ENCODE peak calls at places on chromosomes 16 and 17, in nine cellular contexts. One of them, this sample, is unnamed.

GRCh38 chr17:17062356-17062755 is 20.1 kb downstream of the MPRIP start:
- DNase-seq in sigmoid colon: peak; percentile 45
- DNase-seq in HCT116: no peak
- DNase-seq in upper lobe of left lung: no peak
- DNase-seq in HepG2: no peak
- DNase-seq in GM12891: no peak
- DNase-seq in transverse colon: no peak
- DNase-seq in HL-60: no peak
- DNase-seq in suprapubic skin: peak; percentile 51
- DNase-seq in this sample: peak; percentile 56

GRCh38 chr16:30893744-30894539 is at the start of gene BCL7C:
- DNase-seq in transverse colon: peak; percentile 95
- DNase-seq in suprapubic skin: peak; percentile 92
- DNase-seq in sigmoid colon: peak; percentile 95
- DNase-seq in upper lobe of left lung: peak; percentile 99
- DNase-seq in HepG2: peak; percentile 90
- DNase-seq in GM12891: peak; percentile 85
- DNase-seq in HL-60: peak; percentile 84
- DNase-seq in HCT116: peak; percentile 65
- DNase-seq in this sample: peak; percentile 98

GRCh38 chr17:14461131-14461530 is 160.2 kb downstream of the HS3ST3B1 start:
- DNase-seq in sigmoid colon: no peak
- DNase-seq in HCT116: no peak
- DNase-seq in HL-60: no peak
- DNase-seq in transverse colon: no peak
- DNase-seq in suprapubic skin: no peak
- DNase-seq in HepG2: no peak
- DNase-seq in GM12891: no peak
- DNase-seq in upper lobe of left lung: no peak
- DNase-seq in this sample: no peak

GRCh38 chr17:12909046-12909445 is 108.8 kb downstream of the ELAC2 start:
- DNase-seq in transverse colon: no peak
- DNase-seq in HepG2: no peak
- DNase-seq in GM12891: no peak
- DNase-seq in suprapubic skin: no peak
- DNase-seq in upper lobe of left lung: no peak
- DNase-seq in HL-60: no peak
- DNase-seq in HCT116: no peak
- DNase-seq in sigmoid colon: no peak
- DNase-seq in this sample: no peak

GRCh38 chr16:65121870-65122723 is at the start of gene CDH11:
- DNase-seq in HCT116: no peak
- DNase-seq in transverse colon: peak; percentile 38
- DNase-seq in HL-60: no peak
- DNase-seq in GM12891: no peak
- DNase-seq in suprapubic skin: peak; percentile 73
- DNase-seq in upper lobe of left lung: peak; percentile 90
- DNase-seq in sigmoid colon: peak; percentile 78
- DNase-seq in HepG2: no peak
- DNase-seq in this sample: peak; percentile 85

GRCh38 chr17:410674-411401 is 58.2 kb upstream of the RPH3AL start:
- DNase-seq in upper lobe of left lung: no peak
- DNase-seq in HL-60: no peak
- DNase-seq in HCT116: no peak
- DNase-seq in HepG2: no peak
- DNase-seq in transverse colon: peak; percentile 30
- DNase-seq in suprapubic skin: peak; percentile 72
- DNase-seq in sigmoid colon: no peak
- DNase-seq in GM12891: no peak
- DNase-seq in this sample: peak; percentile 80

GRCh38 chr16:8996891-8997290 is 33.2 kb upstream of the USP7 start:
- DNase-seq in suprapubic skin: no peak
- DNase-seq in sigmoid colon: no peak
- DNase-seq in transverse colon: no peak
- DNase-seq in HCT116: peak; percentile 22
- DNase-seq in HL-60: no peak
- DNase-seq in GM12891: no peak
- DNase-seq in HepG2: peak; percentile 50
- DNase-seq in upper lobe of left lung: no peak
- DNase-seq in this sample: no peak

GRCh38 chr16:50946098-50946497 is 204.2 kb downstream of the CYLD start:
- DNase-seq in HCT116: no peak
- DNase-seq in upper lobe of left lung: no peak
- DNase-seq in HL-60: no peak
- DNase-seq in GM12891: no peak
- DNase-seq in suprapubic skin: no peak
- DNase-seq in HepG2: no peak
- DNase-seq in sigmoid colon: no peak
- DNase-seq in transverse colon: no peak
- DNase-seq in this sample: no peak

GRCh38 chr16:50942143-50942542 is 200.3 kb downstream of the CYLD start:
- DNase-seq in upper lobe of left lung: no peak
- DNase-seq in HepG2: no peak
- DNase-seq in HCT116: no peak
- DNase-seq in HL-60: no peak
- DNase-seq in suprapubic skin: no peak
- DNase-seq in transverse colon: no peak
- DNase-seq in sigmoid colon: no peak
- DNase-seq in GM12891: no peak
- DNase-seq in this sample: no peak

GRCh38 chr17:65495255-65496060 is 66.0 kb downstream of the AXIN2 start:
- DNase-seq in HepG2: no peak
- DNase-seq in GM12891: no peak
- DNase-seq in sigmoid colon: no peak
- DNase-seq in HL-60: no peak
- DNase-seq in suprapubic skin: no peak
- DNase-seq in upper lobe of left lung: peak; percentile 82
- DNase-seq in transverse colon: peak; percentile 39
- DNase-seq in HCT116: peak; percentile 13
- DNase-seq in this sample: no peak

GRCh38 chr17:5837055-5837491 is 233.1 kb upstream of the WSCD1 start:
- DNase-seq in upper lobe of left lung: no peak
- DNase-seq in transverse colon: no peak
- DNase-seq in HepG2: peak; percentile 66
- DNase-seq in suprapubic skin: no peak
- DNase-seq in HCT116: peak; percentile 78
- DNase-seq in GM12891: no peak
- DNase-seq in HL-60: no peak
- DNase-seq in sigmoid colon: no peak
- DNase-seq in this sample: no peak

GRCh38 chr17:47820023-47820789 is 1.4 kb downstream of the OSBPL7 start:
- DNase-seq in HCT116: no peak
- DNase-seq in transverse colon: peak; percentile 85
- DNase-seq in HepG2: no peak
- DNase-seq in suprapubic skin: no peak
- DNase-seq in GM12891: no peak
- DNase-seq in sigmoid colon: no peak
- DNase-seq in HL-60: no peak
- DNase-seq in upper lobe of left lung: no peak
- DNase-seq in this sample: no peak

GRCh38 chr16:73020409-73020884 is 27.5 kb downstream of the ZFHX3 start:
- DNase-seq in sigmoid colon: peak; percentile 82
- DNase-seq in HL-60: no peak
- DNase-seq in GM12891: no peak
- DNase-seq in upper lobe of left lung: peak; percentile 58
- DNase-seq in transverse colon: peak; percentile 69
- DNase-seq in HepG2: peak; percentile 92
- DNase-seq in suprapubic skin: peak; percentile 82
- DNase-seq in HCT116: peak; percentile 72
- DNase-seq in this sample: no peak

GRCh38 chr17:82647593-82648164 is 565 bp downstream of the WDR45B start:
- DNase-seq in HCT116: no peak
- DNase-seq in GM12891: peak; percentile 54
- DNase-seq in upper lobe of left lung: peak; percentile 93
- DNase-seq in HepG2: no peak
- DNase-seq in suprapubic skin: peak; percentile 82
- DNase-seq in HL-60: no peak
- DNase-seq in transverse colon: peak; percentile 55
- DNase-seq in sigmoid colon: peak; percentile 74
- DNase-seq in this sample: no peak

GRCh38 chr17:29918922-29919856 is 10.8 kb downstream of the SSH2 start:
- DNase-seq in sigmoid colon: no peak
- DNase-seq in transverse colon: no peak
- DNase-seq in suprapubic skin: no peak
- DNase-seq in GM12891: no peak
- DNase-seq in HCT116: no peak
- DNase-seq in upper lobe of left lung: no peak
- DNase-seq in HepG2: no peak
- DNase-seq in HL-60: no peak
- DNase-seq in this sample: no peak

GRCh38 chr16:75111514-75112280 is 4.9 kb downstream of the LDHD start:
- DNase-seq in upper lobe of left lung: no peak
- DNase-seq in HCT116: no peak
- DNase-seq in GM12891: no peak
- DNase-seq in HepG2: no peak
- DNase-seq in HL-60: no peak
- DNase-seq in suprapubic skin: peak; percentile 55
- DNase-seq in transverse colon: no peak
- DNase-seq in sigmoid colon: no peak
- DNase-seq in this sample: peak; percentile 66
- TF ChIP-seq POLR2AphosphoS5 in upper lobe of left lung: no peak
- TF ChIP-seq POLR2AphosphoS5 in HCT116: no peak
- TF ChIP-seq POLR2AphosphoS5 in GM12891: no peak
- TF ChIP-seq POLR2AphosphoS5 in HepG2: peak; percentile 7
- TF ChIP-seq POLR2AphosphoS5 in HL-60: no peak
- TF ChIP-seq POLR2AphosphoS5 in suprapubic skin: no peak
- TF ChIP-seq POLR2AphosphoS5 in transverse colon: no peak
- TF ChIP-seq POLR2AphosphoS5 in sigmoid colon: no peak
- TF ChIP-seq POLR2AphosphoS5 in this sample: no peak

DNA sequence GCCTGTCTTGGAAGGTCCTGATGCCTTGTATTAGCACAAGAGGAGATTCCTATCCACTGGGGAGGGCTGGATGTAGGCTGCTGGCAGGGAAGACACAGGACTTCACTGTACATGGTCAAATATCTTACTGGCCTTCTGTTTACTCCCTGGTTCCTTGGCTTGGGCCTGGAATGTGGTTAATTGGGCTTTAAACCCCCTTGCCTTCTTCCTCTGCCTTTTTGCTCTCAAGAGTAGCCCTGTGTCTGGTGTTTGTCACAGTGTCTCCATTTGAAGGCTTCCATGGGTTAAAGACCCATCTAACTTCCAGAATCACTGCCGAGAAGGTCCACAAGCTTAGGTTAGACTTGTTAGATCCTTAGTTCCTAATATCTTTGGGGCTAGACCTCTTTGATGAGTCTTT is 7.1 kb upstream of the CHCT1 start:
- DNase-seq in HepG2: no peak
- DNase-seq in suprapubic skin: no peak
- DNase-seq in GM12891: no peak
- DNase-seq in HL-60: no peak
- DNase-seq in transverse colon: no peak
- DNase-seq in upper lobe of left lung: no peak
- DNase-seq in HCT116: no peak
- DNase-seq in sigmoid colon: no peak
- DNase-seq in this sample: no peak
- TF ChIP-seq POLR2AphosphoS5 in HepG2: no peak
- TF ChIP-seq POLR2AphosphoS5 in suprapubic skin: no peak
- TF ChIP-seq POLR2AphosphoS5 in GM12891: no peak
- TF ChIP-seq POLR2AphosphoS5 in HL-60: no peak
- TF ChIP-seq POLR2AphosphoS5 in transverse colon: no peak
- TF ChIP-seq POLR2AphosphoS5 in upper lobe of left lung: no peak
- TF ChIP-seq POLR2AphosphoS5 in HCT116: no peak
- TF ChIP-seq POLR2AphosphoS5 in sigmoid colon: no peak
- TF ChIP-seq POLR2AphosphoS5 in this sample: no peak

DNA sequence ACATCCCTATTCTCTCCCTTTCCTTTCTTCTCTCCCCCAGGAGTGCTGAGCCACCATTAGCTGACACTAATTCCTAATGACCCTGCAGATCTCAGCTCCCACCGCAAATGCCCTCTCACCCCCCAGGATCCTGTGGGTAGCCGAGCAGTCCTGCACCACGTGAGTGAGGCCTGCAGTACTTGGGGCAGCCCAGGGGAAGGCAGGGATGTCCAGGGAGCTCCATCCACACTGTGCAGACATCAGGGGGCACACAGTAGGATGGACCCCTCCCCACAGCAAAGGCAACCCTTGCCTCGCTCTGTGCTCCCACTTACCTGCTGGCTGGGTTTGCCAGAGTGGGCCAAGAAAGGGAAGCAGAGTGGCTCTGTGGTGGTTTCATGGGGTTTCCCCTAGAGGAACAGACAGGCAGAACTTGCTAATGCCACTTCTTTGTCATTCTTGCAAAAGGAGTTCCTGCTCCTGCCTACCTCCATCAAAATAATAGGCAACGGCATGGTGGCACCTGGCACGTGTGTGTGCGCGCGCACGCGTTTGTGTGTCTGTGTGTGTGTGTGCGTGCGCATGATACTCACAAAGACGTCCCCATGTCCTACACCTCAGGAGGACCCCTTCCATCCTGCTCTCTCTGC is 135.5 kb downstream of the GAS7 start:
- DNase-seq in HepG2: no peak
- DNase-seq in transverse colon: no peak
- DNase-seq in upper lobe of left lung: peak; percentile 80
- DNase-seq in HCT116: no peak
- DNase-seq in GM12891: no peak
- DNase-seq in suprapubic skin: peak; percentile 60
- DNase-seq in HL-60: peak; percentile 48
- DNase-seq in sigmoid colon: peak; percentile 59
- DNase-seq in this sample: peak; percentile 80
- TF ChIP-seq POLR2AphosphoS5 in HepG2: no peak
- TF ChIP-seq POLR2AphosphoS5 in transverse colon: no peak
- TF ChIP-seq POLR2AphosphoS5 in upper lobe of left lung: no peak
- TF ChIP-seq POLR2AphosphoS5 in HCT116: no peak
- TF ChIP-seq POLR2AphosphoS5 in GM12891: no peak
- TF ChIP-seq POLR2AphosphoS5 in suprapubic skin: no peak
- TF ChIP-seq POLR2AphosphoS5 in HL-60: no peak
- TF ChIP-seq POLR2AphosphoS5 in sigmoid colon: no peak
- TF ChIP-seq POLR2AphosphoS5 in this sample: peak; percentile 18

DNA sequence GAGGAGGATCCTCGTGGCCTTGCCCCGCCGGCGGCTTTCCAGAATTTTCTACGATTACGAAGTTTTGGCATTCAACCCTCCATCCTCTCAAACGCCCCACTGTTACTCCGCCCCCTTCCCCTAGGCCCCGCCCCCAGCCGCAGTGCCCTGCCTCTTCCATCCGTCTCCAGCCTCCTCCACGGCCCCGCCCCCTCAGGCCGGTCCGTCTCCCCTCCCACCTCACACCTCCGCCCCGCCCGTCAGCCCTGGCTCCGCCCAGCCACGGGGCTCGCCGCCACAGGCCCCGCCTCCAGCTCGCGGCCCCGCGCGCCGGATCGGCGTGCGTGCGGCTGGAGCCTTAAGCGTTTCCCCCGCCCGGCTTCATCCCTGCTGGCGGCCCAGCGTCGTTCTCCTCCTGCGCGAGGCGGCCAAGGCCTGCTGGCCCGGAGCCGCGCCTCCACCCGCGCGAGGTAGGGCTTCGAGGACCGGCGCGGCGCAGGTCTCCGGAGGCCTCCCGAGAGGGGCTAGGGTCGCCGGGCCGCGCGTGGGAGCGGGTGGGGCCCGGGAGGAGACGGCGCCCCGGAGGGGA is at the start of the genes C17orf67 and DGKE:
- DNase-seq in GM12891: peak; percentile 86
- DNase-seq in HepG2: peak; percentile 86
- DNase-seq in transverse colon: peak; percentile 99
- DNase-seq in HCT116: peak; percentile 88
- DNase-seq in HL-60: peak; percentile 81
- DNase-seq in upper lobe of left lung: peak; percentile 99
- DNase-seq in sigmoid colon: peak; percentile 99
- DNase-seq in suprapubic skin: peak; percentile 99
- DNase-seq in this sample: peak; percentile 100
- TF ChIP-seq POLR2AphosphoS5 in GM12891: no peak
- TF ChIP-seq POLR2AphosphoS5 in HepG2: no peak
- TF ChIP-seq POLR2AphosphoS5 in transverse colon: peak; percentile 66
- TF ChIP-seq POLR2AphosphoS5 in HCT116: peak; percentile 13
- TF ChIP-seq POLR2AphosphoS5 in HL-60: no peak
- TF ChIP-seq POLR2AphosphoS5 in upper lobe of left lung: peak; percentile 76
- TF ChIP-seq POLR2AphosphoS5 in sigmoid colon: peak; percentile 85
- TF ChIP-seq POLR2AphosphoS5 in suprapubic skin: no peak
- TF ChIP-seq POLR2AphosphoS5 in this sample: peak; percentile 95

This sample was measured in spleen.